ENCODE peak calls at places on chromosome 7, in ten cellular contexts. T is AG04449, W is astrocyte of the spinal cord, B is H1, X is Panc1, F is mammary epithelial cell, D is AG09309, P is IMR-90, R is lower lobe of right lung, Z is upper lobe of right lung. C is an unnamed sample.

GRCh38 chr7:157487046-157487770 is 150.4 kb downstream of the DNAJB6 start:
- DNase-seq in T (no peak), W (no peak), B (no peak), X (no peak), F (no peak), D (no peak), P (no peak), R (no peak), Z (no peak), C (no peak)

GRCh38 chr7:46900312-46901263 is 681.3 kb downstream of the TNS3 start:
- DNase-seq in T (no peak), W (peak; percentile 9), B (no peak), X (no peak), F (no peak), D (peak; percentile 79), P (peak; percentile 15), R (no peak), Z (no peak), C (no peak)

GRCh38 chr7:138097064-138097741 is 20.9 kb downstream of the AKR1D1 start:
- DNase-seq in T (no peak), W (peak; percentile 21), B (no peak), X (no peak), F (peak; percentile 29), D (no peak), P (no peak), R (no peak), Z (no peak), C (no peak)

GRCh38 chr7:65233409-65234034 is 140.1 kb upstream of the ZNF92 start:
- DNase-seq in T (no peak), W (no peak), B (no peak), X (no peak), F (no peak), D (no peak), P (no peak), R (no peak), Z (no peak), C (no peak)

GRCh38 chr7:85285502-85285901 is 98.6 kb upstream of the SEMA3D start:
- DNase-seq in T (no peak), W (no peak), B (no peak), X (no peak), F (no peak), D (no peak), P (no peak), R (no peak), Z (no peak), C (no peak)

GRCh38 chr7:4416436-4417092 is 265.5 kb upstream of the FOXK1 start:
- DNase-seq in T (no peak), W (no peak), B (no peak), X (no peak), F (peak; percentile 22), D (no peak), P (no peak), R (no peak), Z (no peak), C (no peak)

GRCh38 chr7:47454066-47454950 is 127.6 kb downstream of the TNS3 start:
- DNase-seq in T (no peak), W (no peak), B (no peak), X (no peak), F (no peak), D (no peak), P (peak; percentile 29), R (no peak), Z (peak; percentile 63), C (no peak)

GRCh38 chr7:79523426-79523825 is 70.0 kb upstream of the MAGI2 start:
- DNase-seq in T (peak; percentile 38), W (peak; percentile 15), B (no peak), X (no peak), F (no peak), D (no peak), P (peak; percentile 29), R (no peak), Z (no peak), C (no peak)

GRCh38 chr7:132933076-132933466 is 148.8 kb downstream of the CHCHD3 start:
- DNase-seq in T (peak; percentile 24), W (peak; percentile 37), B (no peak), X (no peak), F (peak; percentile 3), D (peak; percentile 39), P (peak; percentile 80), R (no peak), Z (no peak), C (no peak)

GRCh38 chr7:27640914-27641570 is 21.6 kb downstream of the HIBADH start:
- DNase-seq in T (peak; percentile 26), W (peak; percentile 79), B (no peak), X (no peak), F (peak; percentile 48), D (peak; percentile 20), P (peak; percentile 49), R (no peak), Z (no peak), C (no peak)

GRCh38 chr7:4139656-4140320 is 542.3 kb upstream of the FOXK1 start:
- DNase-seq in T (no peak), W (no peak), B (no peak), X (no peak), F (no peak), D (no peak), P (no peak), R (peak; percentile 24), Z (peak; percentile 52), C (no peak)

GRCh38 chr7:130143334-130143732 is 61.9 kb downstream of the TMEM209 start:
- DNase-seq in T (no peak), W (no peak), B (no peak), X (no peak), F (no peak), D (no peak), P (no peak), R (no peak), Z (no peak), C (no peak)

GRCh38 chr7:130140551-130141160 is 64.5 kb downstream of the TMEM209 start:
- DNase-seq in T (no peak), W (no peak), B (peak; percentile 66), X (no peak), F (no peak), D (no peak), P (no peak), R (no peak), Z (no peak), C (no peak)

GRCh38 chr7:130142654-130143333 is 62.4 kb downstream of the TMEM209 start:
- DNase-seq in T (no peak), W (no peak), B (peak; percentile 41), X (no peak), F (no peak), D (no peak), P (no peak), R (no peak), Z (no peak), C (no peak)

GRCh38 chr7:130141161-130141857 is 63.9 kb downstream of the TMEM209 start:
- DNase-seq in T (no peak), W (peak; percentile 80), B (peak; percentile 85), X (no peak), F (no peak), D (no peak), P (peak; percentile 73), R (peak; percentile 85), Z (peak; percentile 92), C (peak; percentile 62)

DNA sequence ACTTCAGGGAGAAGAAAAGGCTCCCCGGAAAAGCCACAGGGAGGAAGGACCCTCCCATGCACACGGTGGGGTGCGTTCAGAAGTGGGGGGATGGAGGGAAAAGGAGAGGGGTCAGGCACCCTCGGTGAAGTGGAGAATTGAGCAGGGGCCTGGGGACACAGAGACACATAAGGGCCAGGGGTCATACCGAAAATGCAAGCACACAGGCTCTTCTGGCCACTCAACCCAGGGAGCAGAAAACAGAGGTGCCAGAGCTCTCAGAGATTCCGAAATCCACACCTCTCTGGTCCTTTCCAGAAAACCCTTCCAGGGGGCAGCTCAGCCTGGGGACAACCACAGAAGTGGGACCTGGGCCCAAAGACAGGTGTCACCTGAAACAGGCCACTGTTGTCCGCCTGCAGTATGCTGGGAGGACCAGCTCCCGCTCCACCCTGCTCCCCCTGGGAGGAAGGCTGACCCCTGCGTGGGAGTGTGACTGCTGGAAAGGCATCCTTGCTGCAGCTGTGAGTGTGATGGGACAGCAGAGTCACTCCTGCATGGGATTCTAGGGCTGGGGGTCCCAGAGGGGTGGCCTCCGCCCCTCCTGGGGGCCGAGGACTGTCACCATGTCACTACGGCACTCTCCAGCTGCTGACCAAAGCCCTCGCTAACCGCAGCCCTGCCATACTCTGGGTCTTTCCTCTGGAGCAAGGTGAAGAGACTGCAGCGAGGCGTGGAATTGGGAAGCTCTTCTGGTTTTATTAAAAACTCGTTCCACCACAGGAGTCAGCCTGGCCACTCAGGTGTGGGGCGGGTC is 63.1 kb downstream of the TMEM209 start:
- DNase-seq in T (no peak), W (no peak), B (peak; percentile 58), X (no peak), F (no peak), D (no peak), P (no peak), R (no peak), Z (peak; percentile 70), C (no peak)
- TF ChIP-seq CTCF in T (no peak), W (no peak), B (no peak), X (no peak), F (no peak), D (no peak), P (no peak), R (no peak), Z (no peak), C (no peak)

GRCh38 chr7:142797342-142797798 is 26.6 kb downstream of the PRSS2 start:
- DNase-seq in T (no peak), W (no peak), B (no peak), X (no peak), F (no peak), D (no peak), P (no peak), R (no peak), Z (no peak), C (no peak)
- H3K4me3 ChIP-seq in T (peak overlapping the region; percentile 57), W (peak overlapping the region; percentile 58), B (peak overlapping the region; percentile 69), X (no peak overlapping the region), F (no peak overlapping the region), D (no peak overlapping the region), P (no peak overlapping the region), R (peak overlapping the region; percentile 44), Z (peak overlapping the region; percentile 47), C (peak overlapping the region; percentile 51)

GRCh38 chr7:134357486-134357885 is 40.8 kb upstream of the SLC35B4 start:
- DNase-seq in T (no peak), W (no peak), B (no peak), X (no peak), F (no peak), D (no peak), P (no peak), R (no peak), Z (no peak), C (no peak)
- TF ChIP-seq CTCF in T (no peak), W (peak; percentile 15), B (no peak), X (no peak), F (no peak), D (no peak), P (peak; percentile 12), R (no peak), Z (no peak), C (no peak)

GRCh38 chr7:121875203-121875602 is 2.2 kb downstream of the PTPRZ1 start:
- DNase-seq in T (no peak), W (no peak), B (no peak), X (no peak), F (no peak), D (no peak), P (no peak), R (no peak), Z (no peak), C (no peak)

GRCh38 chr7:121872831-121873764 is at the start of gene PTPRZ1:
- DNase-seq in T (no peak), W (peak; percentile 22), B (peak; percentile 86), X (no peak), F (peak; percentile 42), D (no peak), P (peak; percentile 2), R (peak; percentile 36), Z (peak; percentile 63), C (no peak)

GRCh38 chr7:121879544-121879943 is 6.6 kb downstream of the PTPRZ1 start:
- DNase-seq in T (no peak), W (no peak), B (no peak), X (no peak), F (no peak), D (no peak), P (no peak), R (no peak), Z (no peak), C (no peak)

GRCh38 chr7:121873795-121874194 is 834 bp downstream of the PTPRZ1 start:
- DNase-seq in T (no peak), W (peak; percentile 23), B (no peak), X (no peak), F (peak; percentile 66), D (no peak), P (no peak), R (no peak), Z (no peak), C (no peak)
- H3K4me3 ChIP-seq in T (peak overlapping the region; percentile 60), W (peak overlapping the region; percentile 64), B (peak overlapping the region; percentile 95), X (peak overlapping the region; percentile 36), F (peak overlapping the region; percentile 98), D (peak overlapping the region; percentile 45), P (peak overlapping the region; percentile 46), R (peak overlapping the region; percentile 51), Z (peak overlapping the region; percentile 53), C (no peak overlapping the region)